ENCODE peak calls at places on chromosomes 3 and 15, in eight cellular contexts. One of them, this sample, is unnamed.

GRCh38 chr15:33021806-33022389 is 172.6 kb downstream of the FMN1 start:
- DNase-seq in CD8-positive, alpha-beta T cell: no peak
- DNase-seq in psoas muscle: no peak
- DNase-seq in body of pancreas: peak
- DNase-seq in caudate nucleus: no peak
- DNase-seq in suprapubic skin: no peak
- DNase-seq in lower lobe of right lung: no peak
- DNase-seq in neural progenitor cell: peak
- DNase-seq in this sample: peak

GRCh38 chr15:65631503-65631902 is 9.8 kb downstream of the SLC24A1 start:
- DNase-seq in CD8-positive, alpha-beta T cell: no peak
- DNase-seq in psoas muscle: no peak
- DNase-seq in body of pancreas: no peak
- DNase-seq in caudate nucleus: no peak
- DNase-seq in suprapubic skin: no peak
- DNase-seq in lower lobe of right lung: no peak
- DNase-seq in neural progenitor cell: no peak
- DNase-seq in this sample: no peak

GRCh38 chr3:69306239-69307185 is 79.4 kb downstream of the FRMD4B start:
- DNase-seq in CD8-positive, alpha-beta T cell: peak
- DNase-seq in psoas muscle: peak
- DNase-seq in body of pancreas: peak
- DNase-seq in caudate nucleus: peak
- DNase-seq in suprapubic skin: no peak
- DNase-seq in lower lobe of right lung: peak
- DNase-seq in neural progenitor cell: peak
- DNase-seq in this sample: peak

GRCh38 chr3:114362815-114363214 is 69.0 kb downstream of the TIGIT start:
- DNase-seq in CD8-positive, alpha-beta T cell: no peak
- DNase-seq in psoas muscle: no peak
- DNase-seq in body of pancreas: no peak
- DNase-seq in caudate nucleus: no peak
- DNase-seq in suprapubic skin: no peak
- DNase-seq in lower lobe of right lung: no peak
- DNase-seq in neural progenitor cell: no peak
- DNase-seq in this sample: peak

GRCh38 chr15:92288755-92289154 is 104.9 kb upstream of the ST8SIA2 start:
- DNase-seq in CD8-positive, alpha-beta T cell: no peak
- DNase-seq in psoas muscle: no peak
- DNase-seq in body of pancreas: no peak
- DNase-seq in caudate nucleus: no peak
- DNase-seq in suprapubic skin: no peak
- DNase-seq in lower lobe of right lung: no peak
- DNase-seq in neural progenitor cell: no peak
- DNase-seq in this sample: no peak

GRCh38 chr15:77783636-77784035 is 150.9 kb upstream of the LINGO1 start:
- DNase-seq in CD8-positive, alpha-beta T cell: no peak
- DNase-seq in psoas muscle: no peak
- DNase-seq in body of pancreas: no peak
- DNase-seq in caudate nucleus: no peak
- DNase-seq in suprapubic skin: no peak
- DNase-seq in lower lobe of right lung: no peak
- DNase-seq in neural progenitor cell: no peak
- DNase-seq in this sample: no peak

GRCh38 chr3:187686874-187687273 is 15.5 kb downstream of the RTP2 start:
- DNase-seq in CD8-positive, alpha-beta T cell: no peak
- DNase-seq in psoas muscle: no peak
- DNase-seq in body of pancreas: no peak
- DNase-seq in caudate nucleus: no peak
- DNase-seq in suprapubic skin: no peak
- DNase-seq in lower lobe of right lung: no peak
- DNase-seq in neural progenitor cell: no peak
- DNase-seq in this sample: no peak

GRCh38 chr15:92954578-92954977 is 54.5 kb downstream of the CHD2 start:
- DNase-seq in CD8-positive, alpha-beta T cell: no peak
- DNase-seq in psoas muscle: no peak
- DNase-seq in body of pancreas: no peak
- DNase-seq in caudate nucleus: no peak
- DNase-seq in suprapubic skin: no peak
- DNase-seq in lower lobe of right lung: no peak
- DNase-seq in neural progenitor cell: peak
- DNase-seq in this sample: peak

GRCh38 chr15:56242576-56243116 is 1.0 kb downstream of the RFX7 start:
- DNase-seq in CD8-positive, alpha-beta T cell: no peak
- DNase-seq in psoas muscle: no peak
- DNase-seq in body of pancreas: no peak
- DNase-seq in caudate nucleus: no peak
- DNase-seq in suprapubic skin: no peak
- DNase-seq in lower lobe of right lung: no peak
- DNase-seq in neural progenitor cell: no peak
- DNase-seq in this sample: peak

GRCh38 chr3:44913868-44914468 is 39.6 kb downstream of the TGM4 start:
- DNase-seq in CD8-positive, alpha-beta T cell: peak
- DNase-seq in psoas muscle: peak
- DNase-seq in body of pancreas: peak
- DNase-seq in caudate nucleus: no peak
- DNase-seq in suprapubic skin: no peak
- DNase-seq in lower lobe of right lung: peak
- DNase-seq in neural progenitor cell: peak
- DNase-seq in this sample: peak

GRCh38 chr3:113436794-113437193 is 4.5 kb downstream of the CFAP44 start:
- DNase-seq in CD8-positive, alpha-beta T cell: no peak
- DNase-seq in psoas muscle: no peak
- DNase-seq in body of pancreas: no peak
- DNase-seq in caudate nucleus: no peak
- DNase-seq in suprapubic skin: no peak
- DNase-seq in lower lobe of right lung: no peak
- DNase-seq in neural progenitor cell: no peak
- DNase-seq in this sample: no peak

GRCh38 chr3:46280105-46280797 is 38.0 kb downstream of the CCR3 start:
- DNase-seq in CD8-positive, alpha-beta T cell: peak
- DNase-seq in psoas muscle: no peak
- DNase-seq in body of pancreas: no peak
- DNase-seq in caudate nucleus: no peak
- DNase-seq in suprapubic skin: no peak
- DNase-seq in lower lobe of right lung: no peak
- DNase-seq in neural progenitor cell: no peak
- DNase-seq in this sample: no peak

GRCh38 chr3:37937156-37937555 is 53.4 kb upstream of the VILL start:
- DNase-seq in CD8-positive, alpha-beta T cell: no peak
- DNase-seq in psoas muscle: no peak
- DNase-seq in body of pancreas: no peak
- DNase-seq in caudate nucleus: no peak
- DNase-seq in suprapubic skin: no peak
- DNase-seq in lower lobe of right lung: no peak
- DNase-seq in neural progenitor cell: no peak
- DNase-seq in this sample: no peak

GRCh38 chr3:28295819-28296364 is 52.6 kb upstream of the ZCWPW2 start:
- DNase-seq in CD8-positive, alpha-beta T cell: no peak
- DNase-seq in psoas muscle: no peak
- DNase-seq in body of pancreas: no peak
- DNase-seq in caudate nucleus: no peak
- DNase-seq in suprapubic skin: no peak
- DNase-seq in lower lobe of right lung: no peak
- DNase-seq in neural progenitor cell: no peak
- DNase-seq in this sample: no peak

GRCh38 chr15:23869391-23869790 is 182.3 kb upstream of the NDN start:
- DNase-seq in CD8-positive, alpha-beta T cell: no peak
- DNase-seq in psoas muscle: peak
- DNase-seq in body of pancreas: peak
- DNase-seq in caudate nucleus: no peak
- DNase-seq in suprapubic skin: no peak
- DNase-seq in lower lobe of right lung: peak
- DNase-seq in neural progenitor cell: peak
- DNase-seq in this sample: peak

GRCh38 chr15:58926823-58927222 is 6.7 kb downstream of the SLTM start:
- DNase-seq in CD8-positive, alpha-beta T cell: no peak
- DNase-seq in psoas muscle: no peak
- DNase-seq in body of pancreas: no peak
- DNase-seq in caudate nucleus: no peak
- DNase-seq in suprapubic skin: no peak
- DNase-seq in lower lobe of right lung: no peak
- DNase-seq in neural progenitor cell: no peak
- DNase-seq in this sample: no peak

GRCh38 chr3:36380171-36381031 is at the start of gene STAC:
- DNase-seq in CD8-positive, alpha-beta T cell: no peak
- DNase-seq in psoas muscle: peak
- DNase-seq in body of pancreas: peak
- DNase-seq in caudate nucleus: no peak
- DNase-seq in suprapubic skin: no peak
- DNase-seq in lower lobe of right lung: peak
- DNase-seq in neural progenitor cell: peak
- DNase-seq in this sample: no peak

GRCh38 chr3:63964287-63965073 is 52.3 kb upstream of the SCAANT1 start:
- DNase-seq in CD8-positive, alpha-beta T cell: no peak
- DNase-seq in psoas muscle: no peak
- DNase-seq in body of pancreas: no peak
- DNase-seq in caudate nucleus: no peak
- DNase-seq in suprapubic skin: no peak
- DNase-seq in lower lobe of right lung: no peak
- DNase-seq in neural progenitor cell: peak
- DNase-seq in this sample: no peak

GRCh38 chr3:63967675-63968611 is 55.4 kb downstream of the PSMD6 start:
- DNase-seq in CD8-positive, alpha-beta T cell: peak
- DNase-seq in psoas muscle: peak
- DNase-seq in body of pancreas: peak
- DNase-seq in caudate nucleus: no peak
- DNase-seq in suprapubic skin: no peak
- DNase-seq in lower lobe of right lung: no peak
- DNase-seq in neural progenitor cell: peak
- DNase-seq in this sample: no peak

GRCh38 chr3:63966007-63966406 is 53.8 kb upstream of the SCAANT1 start:
- DNase-seq in CD8-positive, alpha-beta T cell: no peak
- DNase-seq in psoas muscle: no peak
- DNase-seq in body of pancreas: no peak
- DNase-seq in caudate nucleus: no peak
- DNase-seq in suprapubic skin: no peak
- DNase-seq in lower lobe of right lung: no peak
- DNase-seq in neural progenitor cell: no peak
- DNase-seq in this sample: no peak

GRCh38 chr3:63968612-63969350 is 54.5 kb downstream of the PSMD6 start:
- DNase-seq in CD8-positive, alpha-beta T cell: no peak
- DNase-seq in psoas muscle: no peak
- DNase-seq in body of pancreas: no peak
- DNase-seq in caudate nucleus: no peak
- DNase-seq in suprapubic skin: no peak
- DNase-seq in lower lobe of right lung: no peak
- DNase-seq in neural progenitor cell: no peak
- DNase-seq in this sample: no peak

DNA sequence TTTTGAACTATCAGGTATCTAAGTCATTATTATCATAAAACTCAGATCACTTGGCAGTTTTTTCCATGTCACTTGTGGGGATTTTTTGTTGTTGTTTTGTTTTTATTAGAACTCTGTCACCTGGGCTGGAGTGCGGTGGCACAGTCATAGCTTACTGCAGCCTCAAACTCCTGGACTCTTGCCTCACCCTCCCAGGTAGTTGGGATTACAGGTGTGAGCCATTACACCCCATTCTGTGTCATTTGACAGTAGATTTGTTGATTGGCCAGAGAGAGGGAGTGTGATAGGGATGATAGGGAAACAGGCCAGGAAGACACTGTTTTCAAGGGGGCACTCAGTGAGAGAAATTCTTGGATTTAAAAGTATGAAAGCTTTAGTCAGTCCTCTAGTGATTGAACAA is 54.7 kb upstream of the SCAANT1 start:
- DNase-seq in CD8-positive, alpha-beta T cell: no peak
- DNase-seq in psoas muscle: no peak
- DNase-seq in body of pancreas: no peak
- DNase-seq in caudate nucleus: no peak
- DNase-seq in suprapubic skin: no peak
- DNase-seq in lower lobe of right lung: no peak
- DNase-seq in neural progenitor cell: no peak
- DNase-seq in this sample: no peak
- H3K27ac ChIP-seq in CD8-positive, alpha-beta T cell: peak
- H3K27ac ChIP-seq in psoas muscle: no peak
- H3K27ac ChIP-seq in body of pancreas: peak
- H3K27ac ChIP-seq in caudate nucleus: no peak
- H3K27ac ChIP-seq in suprapubic skin: no peak
- H3K27ac ChIP-seq in lower lobe of right lung: peak
- H3K27ac ChIP-seq in neural progenitor cell: peak
- H3K27ac ChIP-seq in this sample: no peak

DNA sequence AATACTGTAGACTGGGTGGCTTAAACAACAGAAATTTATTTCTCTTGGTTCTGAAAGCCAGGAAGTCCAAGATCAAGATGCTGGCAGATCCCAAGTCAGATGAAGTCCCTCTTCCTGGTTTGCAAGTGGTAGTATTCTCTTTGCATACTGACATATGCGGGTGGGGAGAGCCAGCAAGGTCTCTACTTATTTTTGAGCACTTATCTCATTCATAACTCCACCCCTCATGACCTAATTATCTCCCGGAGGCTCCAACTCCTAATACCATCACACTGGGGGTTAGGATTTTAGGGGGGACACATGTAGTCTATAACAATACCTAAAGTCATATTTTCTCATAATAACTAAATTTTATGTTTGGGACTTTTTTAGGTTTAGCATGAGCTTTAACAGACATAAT is 65.3 kb downstream of the BLM start:
- DNase-seq in CD8-positive, alpha-beta T cell: no peak
- DNase-seq in psoas muscle: no peak
- DNase-seq in body of pancreas: no peak
- DNase-seq in caudate nucleus: no peak
- DNase-seq in suprapubic skin: no peak
- DNase-seq in lower lobe of right lung: no peak
- DNase-seq in neural progenitor cell: no peak
- DNase-seq in this sample: no peak
- H3K27ac ChIP-seq in CD8-positive, alpha-beta T cell: no peak
- H3K27ac ChIP-seq in psoas muscle: no peak
- H3K27ac ChIP-seq in body of pancreas: no peak
- H3K27ac ChIP-seq in caudate nucleus: no peak
- H3K27ac ChIP-seq in suprapubic skin: no peak
- H3K27ac ChIP-seq in lower lobe of right lung: no peak
- H3K27ac ChIP-seq in neural progenitor cell: no peak
- H3K27ac ChIP-seq in this sample: no peak

DNA sequence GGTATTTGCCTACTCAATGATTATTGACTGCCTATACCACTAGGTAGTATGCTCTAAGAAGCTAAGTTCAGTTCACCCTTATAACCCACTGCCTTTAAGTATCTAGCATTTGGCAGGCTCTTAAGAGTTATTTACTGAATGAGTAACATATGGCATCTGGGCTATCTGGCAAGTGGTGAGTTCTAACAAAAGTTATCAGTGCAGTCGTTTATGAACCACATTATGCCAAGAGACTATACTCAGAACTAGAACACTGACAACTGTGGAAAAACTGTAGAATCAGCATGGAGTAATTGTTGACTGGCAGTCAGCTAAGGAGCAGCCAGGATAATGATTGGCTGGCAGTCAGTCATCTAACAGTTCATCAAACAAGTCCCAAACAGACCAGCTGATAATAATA is 25.8 kb downstream of the RAF1 start:
- DNase-seq in CD8-positive, alpha-beta T cell: no peak
- DNase-seq in psoas muscle: no peak
- DNase-seq in body of pancreas: peak
- DNase-seq in caudate nucleus: no peak
- DNase-seq in suprapubic skin: no peak
- DNase-seq in lower lobe of right lung: no peak
- DNase-seq in neural progenitor cell: no peak
- DNase-seq in this sample: no peak
- H3K27ac ChIP-seq in CD8-positive, alpha-beta T cell: no peak
- H3K27ac ChIP-seq in psoas muscle: peak
- H3K27ac ChIP-seq in body of pancreas: peak
- H3K27ac ChIP-seq in caudate nucleus: no peak
- H3K27ac ChIP-seq in suprapubic skin: no peak
- H3K27ac ChIP-seq in lower lobe of right lung: no peak
- H3K27ac ChIP-seq in neural progenitor cell: no peak
- H3K27ac ChIP-seq in this sample: no peak

GRCh38 chr3:111582114-111582461 is 13.1 kb downstream of the ZBED2 start:
- DNase-seq in CD8-positive, alpha-beta T cell: no peak
- DNase-seq in psoas muscle: no peak
- DNase-seq in body of pancreas: no peak
- DNase-seq in caudate nucleus: no peak
- DNase-seq in suprapubic skin: no peak
- DNase-seq in lower lobe of right lung: no peak
- DNase-seq in neural progenitor cell: no peak
- DNase-seq in this sample: no peak
- H3K27ac ChIP-seq in CD8-positive, alpha-beta T cell: no peak
- H3K27ac ChIP-seq in psoas muscle: no peak
- H3K27ac ChIP-seq in body of pancreas: no peak
- H3K27ac ChIP-seq in caudate nucleus: no peak
- H3K27ac ChIP-seq in suprapubic skin: no peak
- H3K27ac ChIP-seq in lower lobe of right lung: peak
- H3K27ac ChIP-seq in neural progenitor cell: no peak
- H3K27ac ChIP-seq in this sample: no peak

This sample was measured in SJCRH30.